ENCODE peak calls at places on chromosomes 13 and 19, in seven cellular contexts. T is WERI-Rb-1; D is left cardiac atrium; G is NAMALWA; R is stimulated activated CD8-positive, alpha-beta memory T cell treated with anti-CD3 and anti-CD28 coated beads, Interleukin-15, amount 100 ng/mL, for 24 hours; H is NT2/D1; A is ELR. X is an unnamed sample.

GRCh38 chr19:31262673-31263308 is 86.4 kb downstream of the TSHZ3 start:
- DNase-seq in D (no peak), H (no peak), T (no peak), R (no peak), A (no peak), G (no peak), X (no peak)

GRCh38 chr19:20259615-20260014 is 92.6 kb downstream of the ZNF486 start:
- DNase-seq in A (no peak), T (no peak), R (no peak), D (no peak), G (no peak), H (peak), X (no peak)

GRCh38 chr19:49988433-49988832 is 27.5 kb upstream of the SIGLEC11 start:
- DNase-seq in T (no peak), R (no peak), D (no peak), G (no peak), H (no peak), A (peak), X (no peak)

GRCh38 chr13:30000373-30000770 is 150.0 kb upstream of the UBL3 start:
- DNase-seq in D (no peak), T (no peak), R (no peak), G (no peak), H (no peak), A (no peak), X (no peak)

GRCh38 chr19:38975861-38976271 is 324 bp upstream of the FBXO17 start:
- DNase-seq in H (no peak), R (no peak), T (peak), D (peak), G (no peak), A (peak), X (peak)

GRCh38 chr19:48480476-48481190 is 11.5 kb downstream of the CYTH2 start:
- DNase-seq in R (no peak), H (no peak), A (peak), D (peak), G (no peak), T (no peak), X (peak)

GRCh38 chr13:23377603-23378002 is 55.9 kb downstream of the SACS start:
- DNase-seq in T (no peak), R (no peak), A (no peak), D (no peak), G (no peak), H (no peak), X (no peak)

GRCh38 chr13:33671560-33671959 is 146.4 kb upstream of the RFC3 start:
- DNase-seq in H (no peak), A (no peak), T (no peak), D (no peak), G (no peak), R (no peak), X (no peak)

GRCh38 chr13:98026457-98026857 is 73.0 kb downstream of the IPO5 start:
- DNase-seq in D (no peak), H (peak), T (peak), R (no peak), A (peak), G (no peak), X (no peak)

GRCh38 chr19:5578094-5578846 is 10.5 kb upstream of the TINCR start:
- DNase-seq in H (no peak), R (peak), A (peak), T (peak), D (peak), G (peak), X (peak)

GRCh38 chr13:90453342-90453741 is 894.1 kb upstream of the MIR17HG start:
- DNase-seq in T (no peak), G (no peak), H (no peak), R (no peak), A (no peak), D (no peak), X (no peak)

GRCh38 chr13:49935171-49936084 is 712 bp downstream of the SPRYD7 start:
- DNase-seq in T (peak), A (peak), R (peak), D (peak), H (no peak), G (peak), X (peak)

GRCh38 chr19:28555317-28555716 is 657.6 kb downstream of the UQCRFS1 start:
- DNase-seq in G (no peak), D (no peak), R (no peak), H (no peak), T (no peak), A (no peak), X (no peak)

GRCh38 chr19:12885749-12886706 is 973 bp downstream of the KLF1 start:
- DNase-seq in H (no peak), G (no peak), R (no peak), T (no peak), A (no peak), D (no peak), X (peak)

GRCh38 chr19:10580979-10581631 is 6.0 kb downstream of the AP1M2 start:
- DNase-seq in A (peak), T (peak), G (peak), D (peak), H (peak), R (peak), X (peak)

GRCh38 chr13:27171244-27171829 is at the start of gene USP12:
- DNase-seq in G (peak), R (peak), T (peak), D (peak), H (no peak), A (peak), X (peak)

GRCh38 chr19:33406521-33407139 is 33.1 kb downstream of the CEBPG start:
- DNase-seq in A (peak), H (peak), G (peak), D (peak), R (peak), T (peak), X (peak)

GRCh38 chr19:49020931-49021895 is 2.9 kb downstream of the CGB3 start:
- DNase-seq in G (peak), H (no peak), T (no peak), R (no peak), A (peak), D (no peak), X (no peak)

GRCh38 chr13:112481458-112481857 is 105.3 kb downstream of the SPACA7 start:
- DNase-seq in H (no peak), T (no peak), G (no peak), D (no peak), R (no peak), A (peak), X (no peak)

GRCh38 chr13:30181856-30182651 is 125.3 kb downstream of the KATNAL1 start:
- DNase-seq in G (peak), D (no peak), A (peak), H (no peak), R (no peak), T (no peak), X (no peak)

GRCh38 chr13:109160887-109161669 is 531.7 kb downstream of the MYO16 start:
- DNase-seq in A (no peak), G (no peak), H (no peak), D (no peak), T (no peak), R (no peak), X (no peak)

GRCh38 chr13:112248909-112249592 is 127.1 kb upstream of the SPACA7 start:
- DNase-seq in G (no peak), H (no peak), A (no peak), T (no peak), R (no peak), D (no peak), X (no peak)

GRCh38 chr13:40102854-40103253 is 447.4 kb downstream of the COG6 start:
- DNase-seq in H (no peak), D (no peak), A (peak), T (no peak), R (peak), G (no peak), X (no peak)

GRCh38 chr19:43572172-43572588 is 3.1 kb downstream of the XRCC1 start:
- DNase-seq in R (no peak), G (no peak), H (no peak), D (no peak), A (no peak), T (no peak), X (no peak)

GRCh38 chr13:20964904-20965303 is 62.4 kb upstream of the XPO4 start:
- DNase-seq in A (peak), R (no peak), H (no peak), D (no peak), T (no peak), G (no peak), X (no peak)

GRCh38 chr13:20378721-20379120 is 146.6 kb upstream of the GJB6 start:
- DNase-seq in T (no peak), H (no peak), D (no peak), R (no peak), G (no peak), A (no peak), X (no peak)

GRCh38 chr13:99218126-99218525 is 17.5 kb downstream of the UBAC2 start:
- DNase-seq in G (no peak), R (no peak), A (no peak), T (no peak), H (no peak), D (no peak), X (no peak)

X was measured in WTC11.